ENCODE peak calls at places on chromosomes 5 and 9, in nine cellular contexts. Z is fibroblast of the aortic adventitia, B is right lobe of liver, J is OCI-LY7, E is dorsolateral prefrontal cortex, Q is BE2C, A is coronary artery, R is fibroblast of villous mesenchyme, C is fibroblast of pulmonary artery. K is an unnamed sample.

GRCh38 chr9:136043386-136044054 is 51.6 kb downstream of the NACC2 start:
- DNase-seq in B (peak), Q (no peak), A (no peak), Z (no peak), J (no peak), C (no peak), E (no peak), R (no peak), K (no peak)

GRCh38 chr5:175383350-175383749 is 60.6 kb downstream of the DRD1 start:
- DNase-seq in E (peak), A (no peak), C (no peak), J (no peak), Q (no peak), B (no peak), R (no peak), Z (no peak), K (no peak)

GRCh38 chr5:126464959-126465358 is 41.8 kb downstream of the GRAMD2B start:
- DNase-seq in E (no peak), J (no peak), Q (no peak), B (no peak), Z (no peak), C (no peak), R (no peak), A (no peak), K (no peak)

GRCh38 chr9:134459164-134459563 is 132.9 kb downstream of the RXRA start:
- DNase-seq in J (no peak), A (no peak), B (no peak), C (no peak), E (no peak), R (no peak), Z (no peak), Q (no peak), K (no peak)

GRCh38 chr5:159215886-159216285 is 6.5 kb upstream of the RNF145 start:
- DNase-seq in J (no peak), R (no peak), B (no peak), C (no peak), E (no peak), A (no peak), Q (no peak), Z (no peak), K (no peak)

GRCh38 chr5:180159756-180160155 is 49.3 kb downstream of the RASGEF1C start:
- DNase-seq in R (no peak), Q (no peak), J (no peak), Z (peak), B (no peak), A (no peak), C (no peak), E (no peak), K (no peak)

GRCh38 chr9:132207839-132208615 is 46.2 kb downstream of the NTNG2 start:
- DNase-seq in Z (no peak), A (no peak), C (no peak), R (no peak), Q (no peak), B (no peak), E (no peak), J (no peak), K (no peak)

GRCh38 chr5:15995206-15996052 is 184.2 kb downstream of the MARCHF11 start:
- DNase-seq in A (no peak), R (peak), C (peak), Z (peak), Q (peak), J (peak), B (no peak), E (no peak), K (no peak)

GRCh38 chr5:180290568-180291233 is 1.2 kb downstream of the MAPK9 start:
- DNase-seq in A (no peak), R (no peak), Q (no peak), B (no peak), C (no peak), J (no peak), E (no peak), Z (no peak), K (no peak)

GRCh38 chr9:92725726-92726125 is 38.9 kb downstream of the BICD2 start:
- DNase-seq in Q (no peak), Z (no peak), C (no peak), E (no peak), B (no peak), J (no peak), A (no peak), R (no peak), K (no peak)

GRCh38 chr9:123265833-123266232 is 2.6 kb downstream of the STRBP start:
- DNase-seq in Z (no peak), J (peak), Q (no peak), B (no peak), R (no peak), C (no peak), A (no peak), E (no peak), K (no peak)

GRCh38 chr9:4106744-4107143 is 193.1 kb downstream of the GLIS3 start:
- DNase-seq in J (no peak), R (peak), Q (no peak), A (no peak), B (no peak), C (peak), Z (peak), E (no peak), K (no peak)

GRCh38 chr5:35815089-35815936 is 41.4 kb upstream of the IL7R start:
- DNase-seq in C (peak), E (no peak), B (no peak), A (no peak), Q (no peak), J (peak), R (peak), Z (peak), K (no peak)

GRCh38 chr9:137452761-137453642 is 6.1 kb downstream of the NSMF start:
- DNase-seq in R (no peak), A (no peak), Z (no peak), B (peak), E (no peak), J (no peak), Q (peak), C (no peak), K (no peak)

GRCh38 chr9:135692410-135692809 is 6.9 kb downstream of the SOHLH1 start:
- DNase-seq in Z (no peak), E (peak), A (no peak), R (no peak), C (no peak), B (no peak), Q (no peak), J (no peak), K (no peak)

GRCh38 chr9:109507421-109507838 is 9.3 kb upstream of the PTPN3 start:
- DNase-seq in B (peak), C (peak), A (no peak), Z (peak), J (no peak), E (no peak), Q (no peak), R (peak), K (no peak)

GRCh38 chr9:136267261-136268111 is 21.9 kb upstream of the QSOX2 start:
- DNase-seq in B (peak), Q (peak), Z (peak), A (no peak), E (peak), J (peak), C (peak), R (peak), K (peak)

GRCh38 chr5:95262933-95263660 is 21.8 kb downstream of the MCTP1 start:
- DNase-seq in J (no peak), R (no peak), E (peak), B (no peak), A (no peak), Z (no peak), C (no peak), Q (no peak), K (no peak)

GRCh38 chr5:78779771-78780616 is 131.4 kb upstream of the LHFPL2 start:
- DNase-seq in B (no peak), R (peak), Q (no peak), A (no peak), E (no peak), C (peak), Z (peak), J (no peak), K (no peak)

GRCh38 chr5:12624776-12625560 is 720.7 kb upstream of the CTNND2 start:
- DNase-seq in Z (no peak), E (no peak), R (no peak), J (no peak), B (no peak), A (no peak), C (no peak), Q (no peak), K (no peak)

GRCh38 chr9:111186021-111186420 is 144.0 kb downstream of the OR2K2 start:
- DNase-seq in A (no peak), Q (no peak), J (no peak), C (no peak), Z (no peak), R (no peak), B (no peak), E (no peak), K (no peak)

GRCh38 chr9:757246-757881 is 84.1 kb upstream of the DMRT1 start:
- DNase-seq in Z (peak), J (peak), E (no peak), A (no peak), C (peak), Q (no peak), B (peak), R (peak), K (no peak)

GRCh38 chr9:129826759-129827158 is 2.8 kb upstream of the TOR1A start:
- DNase-seq in B (no peak), R (no peak), E (no peak), A (no peak), Z (no peak), C (no peak), Q (no peak), J (no peak), K (no peak)

GRCh38 chr5:4977421-4977820 is 162.7 kb upstream of the ADAMTS16 start:
- DNase-seq in Z (peak), Q (no peak), B (no peak), A (no peak), R (no peak), C (no peak), E (no peak), J (no peak), K (no peak)

GRCh38 chr9:124079176-124079925 is 67.8 kb downstream of the LHX2 start:
- DNase-seq in Z (no peak), A (no peak), C (peak), E (peak), Q (no peak), R (peak), J (no peak), B (no peak), K (no peak)

GRCh38 chr9:99634185-99634584 is 187.5 kb upstream of the NR4A3 start:
- DNase-seq in J (no peak), R (no peak), Z (no peak), A (no peak), E (no peak), C (no peak), B (no peak), Q (no peak), K (no peak)

GRCh38 chr5:139764250-139764791 is 31.3 kb upstream of the PSD2 start:
- DNase-seq in J (peak), A (no peak), R (no peak), B (no peak), E (peak), C (no peak), Z (no peak), Q (peak), K (no peak)

GRCh38 chr5:150517272-150518152 is 9.6 kb downstream of the NDST1 start:
- DNase-seq in C (peak), E (no peak), Z (peak), B (peak), R (peak), J (no peak), Q (peak), A (no peak), K (no peak)

DNA sequence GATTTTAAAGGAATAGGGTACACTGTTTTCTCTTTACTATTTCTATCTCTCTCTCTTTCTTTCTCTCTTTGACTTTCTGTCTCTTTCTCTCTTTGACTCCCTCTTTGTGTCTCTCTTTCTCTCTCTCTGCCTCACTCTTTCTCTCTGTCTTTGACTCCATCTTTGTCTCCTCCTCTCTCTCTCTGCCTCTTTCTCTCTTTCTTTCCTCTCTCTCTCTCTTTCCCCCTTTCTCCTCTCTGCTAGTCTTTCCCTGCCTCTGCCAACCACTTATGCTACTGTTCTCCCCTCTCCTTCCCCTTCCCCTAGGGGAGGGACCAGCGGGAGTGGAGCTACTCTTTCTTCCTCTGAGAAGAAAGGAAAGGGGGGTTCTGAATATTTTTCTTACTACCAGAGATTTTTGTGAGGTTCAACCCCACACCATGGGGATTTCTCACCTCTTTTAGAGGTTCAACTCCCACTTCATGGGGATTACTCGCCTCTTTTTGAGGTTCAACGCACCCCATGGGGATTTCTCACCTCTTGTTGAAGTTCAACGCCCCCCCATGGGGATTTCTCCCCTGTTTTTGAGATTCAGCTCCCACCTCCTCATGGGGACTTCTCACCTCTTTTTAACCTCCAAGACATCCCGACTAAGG is 309.9 kb downstream of the NR3C1 start:
- DNase-seq in B (no peak), J (no peak), A (no peak), Z (no peak), R (no peak), E (no peak), Q (no peak), C (no peak), K (no peak)
- H3K4me3 ChIP-seq in B (no peak), J (no peak), A (peak), Z (no peak), R (peak), E (no peak), Q (no peak), C (no peak), K (no peak)

DNA sequence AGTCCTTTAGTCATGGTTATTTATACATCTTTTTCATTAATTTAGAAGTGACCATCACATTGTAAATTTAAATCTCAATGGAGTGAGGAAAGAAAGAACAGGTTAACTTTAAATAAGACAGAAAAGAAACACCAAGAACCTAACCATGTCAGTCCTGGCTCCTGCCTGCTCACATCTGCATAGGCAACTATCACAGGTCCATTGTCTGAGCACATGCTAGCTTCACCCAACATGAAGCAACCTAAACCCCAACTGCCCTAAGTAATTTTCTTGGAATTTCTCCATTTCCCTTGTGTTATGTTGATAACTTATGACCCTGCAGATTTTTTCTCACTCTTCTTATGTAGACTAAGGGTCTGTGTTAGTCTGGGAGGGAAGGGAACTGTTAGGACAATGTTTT is 2205.9 kb upstream of the ACO1 start:
- DNase-seq in E (no peak), A (no peak), B (no peak), J (no peak), R (no peak), Q (no peak), Z (no peak), C (no peak), K (no peak)
- TF ChIP-seq CTCF in E (no peak), A (no peak), B (no peak), J (no peak), R (no peak), Q (no peak), Z (no peak), C (no peak), K (no peak)

GRCh38 chr9:35812025-35812602 is at the start of gene SPAG8:
- DNase-seq in Q (peak), C (peak), R (peak), A (peak), E (peak), Z (peak), B (peak), J (peak), K (peak)

GRCh38 chr9:35814841-35815543 is at the start of gene HINT2:
- DNase-seq in A (peak), R (peak), Q (peak), Z (peak), J (peak), E (peak), B (peak), C (peak), K (peak)

GRCh38 chr9:35814106-35814840 is 569 bp downstream of the HINT2 start:
- DNase-seq in C (peak), Z (peak), B (peak), J (peak), Q (peak), E (peak), A (no peak), R (peak), K (no peak)

GRCh38 chr9:35811364-35812024 is 568 bp downstream of the SPAG8 start:
- DNase-seq in A (no peak), C (peak), Q (no peak), Z (peak), B (peak), E (no peak), R (no peak), J (no peak), K (no peak)

DNA sequence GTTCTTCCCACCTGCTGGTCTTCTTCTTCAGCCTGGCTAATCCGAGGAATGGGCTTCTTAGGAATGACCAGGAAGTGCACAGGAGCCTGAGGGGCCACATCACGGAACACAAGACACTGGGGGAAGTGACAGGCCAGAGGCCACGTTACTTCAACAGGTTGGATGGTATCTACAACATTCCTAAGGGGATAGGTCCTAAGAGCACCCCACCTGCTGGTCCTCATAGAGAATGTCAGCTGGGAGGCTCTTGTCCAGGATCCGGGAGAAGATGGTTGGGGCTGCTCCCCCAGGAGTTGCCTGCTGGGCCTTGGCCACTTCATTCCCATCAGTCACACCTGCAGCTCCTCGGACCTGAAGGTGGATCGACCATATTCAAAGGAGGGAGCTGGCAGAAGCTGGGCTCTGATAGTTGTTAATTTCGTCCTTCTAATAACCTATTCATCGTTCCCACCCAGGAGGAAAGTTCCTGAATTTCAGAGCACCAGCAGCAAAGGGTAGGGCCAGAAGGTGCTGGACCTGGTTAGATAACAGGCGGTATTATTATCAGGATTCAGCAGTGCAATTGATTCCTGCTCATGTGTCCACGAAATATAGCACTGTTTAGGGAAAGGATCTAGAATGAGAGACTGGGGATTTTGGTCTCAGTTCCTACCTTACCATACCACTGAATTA is 1.3 kb downstream of the HINT2 start:
- DNase-seq in Q (no peak), A (no peak), C (peak), B (no peak), Z (peak), E (no peak), J (peak), R (no peak), K (no peak)
- H3K4me3 ChIP-seq in Q (peak), A (peak), C (peak), B (peak), Z (no peak), E (no peak), J (peak), R (no peak), K (no peak)

GRCh38 chr5:137828664-137829063 is 39.0 kb upstream of the MYOT start:
- DNase-seq in J (no peak), C (no peak), Z (no peak), R (no peak), E (no peak), Q (no peak), B (no peak), A (no peak), K (no peak)

GRCh38 chr5:137833463-137833862 is 34.2 kb upstream of the MYOT start:
- DNase-seq in R (peak), E (no peak), J (no peak), Q (no peak), C (peak), B (no peak), A (no peak), Z (peak), K (peak)

GRCh38 chr5:137834498-137834897 is 33.2 kb upstream of the MYOT start:
- DNase-seq in C (no peak), R (no peak), E (no peak), Q (no peak), Z (no peak), B (no peak), J (no peak), A (no peak), K (no peak)

GRCh38 chr5:137832416-137832815 is 35.2 kb upstream of the MYOT start:
- DNase-seq in E (no peak), A (no peak), R (no peak), B (no peak), Q (no peak), Z (no peak), C (no peak), J (no peak), K (no peak)

DNA sequence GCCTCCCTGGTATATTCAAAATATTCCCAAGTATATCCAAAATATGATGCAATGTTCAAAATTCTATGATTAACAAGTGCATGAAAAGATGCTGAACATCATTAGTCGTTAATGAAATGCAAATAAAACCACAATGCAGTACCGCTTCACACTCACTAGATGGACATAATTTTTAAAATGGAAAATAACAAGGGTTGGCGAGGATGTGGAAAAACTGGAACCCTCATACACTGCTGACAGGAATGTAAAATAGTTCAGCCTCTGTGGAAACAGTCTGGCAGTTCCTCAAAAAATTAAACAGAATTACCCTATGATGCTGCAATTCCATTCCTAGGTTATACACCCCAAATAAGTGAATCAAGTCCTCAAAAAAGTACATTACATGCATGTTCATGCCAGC is 36.1 kb upstream of the MYOT start:
- DNase-seq in A (no peak), J (no peak), Z (peak), E (no peak), C (no peak), B (no peak), Q (no peak), R (peak), K (no peak)
- TF ChIP-seq CTCF in A (no peak), J (no peak), Z (peak), E (peak), C (peak), B (no peak), Q (no peak), R (no peak), K (peak)

DNA sequence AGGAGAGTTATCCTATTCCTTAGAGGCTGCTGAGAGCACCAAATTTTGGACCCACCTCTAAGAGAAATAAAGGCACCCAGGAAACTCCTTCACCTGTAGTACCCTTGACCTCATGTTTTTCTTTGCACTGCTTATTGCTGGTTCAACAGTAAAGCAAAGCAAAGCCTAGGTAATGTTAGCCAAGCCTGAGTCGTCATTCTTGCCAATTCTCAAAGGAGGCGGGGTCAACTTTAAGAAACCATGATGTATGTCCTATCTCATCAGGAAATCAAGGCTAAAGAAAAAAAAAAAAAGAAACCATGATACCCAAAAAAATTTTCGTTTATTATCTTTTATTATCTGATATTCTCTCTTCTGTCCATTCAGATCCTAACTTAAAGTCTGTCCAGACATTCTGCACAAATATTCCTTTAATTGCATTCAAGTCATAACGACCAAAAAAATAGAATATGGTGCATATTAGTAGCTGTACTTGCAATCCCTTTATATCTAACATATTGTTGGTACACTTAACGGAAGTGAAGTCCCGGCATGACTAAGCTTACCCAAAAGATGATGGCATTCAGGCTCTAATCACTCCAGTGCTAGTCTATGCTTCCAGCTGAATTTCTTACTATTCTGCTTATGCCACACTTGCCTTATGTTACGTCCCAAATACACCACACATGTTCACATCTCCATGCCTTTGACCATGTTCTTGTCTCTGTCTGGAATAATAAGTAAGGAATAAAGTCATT is 1.8 kb downstream of the AUH start:
- DNase-seq in Z (peak), C (no peak), E (no peak), R (no peak), B (no peak), A (no peak), Q (no peak), J (no peak), K (no peak)
- H3K4me3 ChIP-seq in Z (peak), C (peak), E (peak), R (peak), B (no peak), A (peak), Q (peak), J (peak), K (no peak)